ENCODE peak calls at places on chromosome 20, in seven cellular contexts. G is stimulated activated naive CD4-positive, alpha-beta T cell; I is activated naive CD4-positive, alpha-beta T cell treated with anti-CD3 and anti-CD28 coated beads for 36 hours; L is HT1080; R is cardiac septum; X is T-helper 9 cell; A is amygdala. M is an unnamed sample.

GRCh38 chr20:36773123-36773547 is 428 bp downstream of the DSN1 start:
- DNase-seq in G (no peak), X (no peak), A (no peak), I (no peak), R (no peak), L (no peak), M (no peak)

GRCh38 chr20:3646067-3646440 is 17.1 kb downstream of the GFRA4 start:
- DNase-seq in G (no peak), L (peak; percentile 50), R (no peak), A (no peak), I (no peak), X (no peak), M (no peak)

GRCh38 chr20:24948939-24949679 is at the start of gene CST7:
- DNase-seq in X (peak; percentile 75), L (peak; percentile 73), I (peak; percentile 94), G (peak; percentile 69), A (no peak), R (peak; percentile 89), M (peak; percentile 86)

GRCh38 chr20:40942775-40943174 is 85.8 kb upstream of the TOP1 start:
- DNase-seq in G (no peak), R (no peak), A (no peak), I (no peak), L (peak; percentile 62), X (no peak), M (no peak)

GRCh38 chr20:49846206-49846807 is 33.7 kb downstream of the SLC9A8 start:
- DNase-seq in R (no peak), X (peak; percentile 34), A (peak; percentile 8), I (peak; percentile 72), G (peak; percentile 71), L (peak; percentile 62), M (peak; percentile 46)

GRCh38 chr20:41248371-41249024 is 69.0 kb downstream of the ZHX3 start:
- DNase-seq in A (no peak), R (no peak), I (no peak), G (no peak), X (no peak), L (peak; percentile 29), M (no peak)

GRCh38 chr20:14117768-14118167 is 122.5 kb downstream of the MACROD2 start:
- DNase-seq in R (no peak), I (no peak), G (no peak), A (no peak), X (no peak), L (peak; percentile 21), M (no peak)

GRCh38 chr20:19609642-19610223 is 148.3 kb upstream of the RIN2 start:
- DNase-seq in A (no peak), X (no peak), L (peak; percentile 94), G (no peak), R (no peak), I (no peak), M (no peak)

GRCh38 chr20:16395366-16395765 is 177.9 kb downstream of the KIF16B start:
- DNase-seq in A (no peak), I (no peak), X (no peak), G (no peak), R (no peak), L (no peak), M (no peak)

GRCh38 chr20:50594591-50595432 is 84.6 kb downstream of the PTPN1 start:
- DNase-seq in G (no peak), A (no peak), I (no peak), L (no peak), X (no peak), R (no peak), M (no peak)

GRCh38 chr20:47020231-47020630 is 125.6 kb downstream of the EYA2 start:
- DNase-seq in L (no peak), G (no peak), X (no peak), I (no peak), R (no peak), A (no peak), M (no peak)

GRCh38 chr20:62339647-62340062 is 27.5 kb downstream of the LAMA5 start:
- DNase-seq in G (no peak), I (no peak), X (no peak), A (no peak), L (no peak), R (no peak), M (no peak)

GRCh38 chr20:19072988-19073387 is 139.5 kb upstream of the SLC24A3 start:
- DNase-seq in G (no peak), R (no peak), L (no peak), I (no peak), A (no peak), X (no peak), M (no peak)

GRCh38 chr20:57287901-57288300 is 21.5 kb upstream of the BMP7 start:
- DNase-seq in L (no peak), A (no peak), G (no peak), X (no peak), I (no peak), R (no peak), M (no peak)

GRCh38 chr20:61288331-61288784 is 36.3 kb downstream of the CDH4 start:
- DNase-seq in X (no peak), I (no peak), R (no peak), L (no peak), G (no peak), A (peak; percentile 63), M (no peak)

GRCh38 chr20:4795394-4795793 is 73.7 kb downstream of the PRND start:
- DNase-seq in G (no peak), L (peak; percentile 74), X (no peak), I (peak; percentile 51), R (no peak), A (no peak), M (no peak)

GRCh38 chr20:57395111-57395959 is 4.1 kb downstream of the RBM38 start:
- DNase-seq in G (no peak), A (peak; percentile 95), L (no peak), X (no peak), I (no peak), R (peak; percentile 90), M (no peak)

GRCh38 chr20:41956316-41957050 is 338.3 kb upstream of the CHD6 start:
- DNase-seq in R (no peak), A (no peak), I (no peak), G (no peak), L (peak; percentile 20), X (no peak), M (no peak)

GRCh38 chr20:49717693-49718092 is 4.0 kb upstream of the B4GALT5 start:
- DNase-seq in A (no peak), I (peak; percentile 52), L (peak; percentile 61), X (no peak), R (no peak), G (no peak), M (no peak)

GRCh38 chr20:24772667-24773066 is 176.4 kb upstream of the CST7 start:
- DNase-seq in G (no peak), A (no peak), R (peak; percentile 68), X (no peak), I (no peak), L (no peak), M (no peak)

GRCh38 chr20:24389686-24390085 is 79.7 kb upstream of the SYNDIG1 start:
- DNase-seq in L (peak; percentile 75), R (no peak), G (peak; percentile 85), I (peak; percentile 77), X (no peak), A (peak; percentile 39), M (peak; percentile 60)

GRCh38 chr20:62441986-62442539 is 14.7 kb upstream of the RBBP8NL start:
- DNase-seq in L (no peak), G (no peak), R (no peak), X (no peak), A (no peak), I (no peak), M (no peak)

GRCh38 chr20:51628533-51629398 is 86.2 kb upstream of the NFATC2 start:
- DNase-seq in G (no peak), L (peak; percentile 51), I (peak; percentile 22), R (no peak), X (no peak), A (no peak), M (no peak)

GRCh38 chr20:4667836-4668235 is 53.9 kb upstream of the PRND start:
- DNase-seq in I (no peak), A (no peak), G (no peak), L (no peak), R (no peak), X (no peak), M (no peak)

GRCh38 chr20:36460648-36461599 is 80.4 kb upstream of the MYL9 start:
- DNase-seq in L (peak; percentile 84), A (peak; percentile 87), G (peak; percentile 90), R (peak; percentile 95), X (peak; percentile 93), I (peak; percentile 89), M (peak; percentile 89)

M was measured in T-cell.